ENCODE peak calls at places on chromosomes 16 and 17, in four cellular contexts. M, Y, X and G are unnamed samples.

GRCh38 chr17:3029213-3029913 is 34.0 kb downstream of the OR1D5 start:
- DNase-seq in M (no peak), Y (no peak), X (no peak), G (no peak)

GRCh38 chr16:20867585-20867984 is 32.6 kb downstream of the DCUN1D3 start:
- DNase-seq in Y (no peak), X (no peak), M (no peak), G (no peak)

GRCh38 chr17:60926466-60927183 is 249.0 kb downstream of the BCAS3 start:
- DNase-seq in X (no peak), Y (no peak), M (no peak), G (no peak)

GRCh38 chr17:81558941-81559806 is 7.0 kb upstream of the FAAP100 start:
- DNase-seq in X (no peak), Y (no peak), M (peak), G (no peak)

GRCh38 chr17:62017496-62017895 is 47.6 kb downstream of the MED13 start:
- DNase-seq in Y (no peak), X (no peak), M (no peak), G (no peak)

GRCh38 chr16:31273187-31273586 is 13.4 kb downstream of the ITGAM start:
- DNase-seq in Y (no peak), X (no peak), M (no peak), G (no peak)

GRCh38 chr17:28746611-28747045 is 2.8 kb downstream of the TRAF4 start:
- DNase-seq in Y (no peak), X (no peak), M (no peak), G (no peak)

GRCh38 chr16:28289106-28289505 is 3.2 kb upstream of the SBK1 start:
- DNase-seq in X (no peak), Y (no peak), M (no peak), G (no peak)

GRCh38 chr17:13157656-13158055 is 139.8 kb upstream of the ELAC2 start:
- DNase-seq in M (no peak), Y (no peak), X (no peak), G (no peak)
- TF ChIP-seq CHD4 in M (no peak), Y (no peak), X (no peak), G (no peak)

GRCh38 chr16:55001931-55002330 is 71.3 kb downstream of the IRX5 start:
- DNase-seq in Y (no peak), X (no peak), M (no peak), G (no peak)
- TF ChIP-seq CHD4 in Y (no peak), X (no peak), M (no peak), G (no peak)

DNA sequence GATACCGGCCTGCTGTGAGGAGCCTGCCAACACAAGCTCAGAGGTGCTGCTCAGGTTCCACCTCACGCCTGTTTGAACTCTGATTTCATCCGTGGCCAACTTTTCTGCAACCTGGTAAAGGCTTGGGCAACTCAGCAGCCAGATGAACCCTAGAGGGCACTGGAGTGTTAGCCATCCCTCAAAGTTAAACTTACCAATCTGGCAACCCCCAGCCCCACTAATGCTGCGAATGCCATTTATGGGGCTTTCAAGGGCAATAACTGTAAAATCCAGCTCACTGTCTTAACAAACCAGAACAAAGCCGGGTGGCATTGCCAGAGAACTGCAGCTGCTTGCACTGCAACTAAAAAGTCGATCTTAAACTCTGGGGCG is 105.5 kb downstream of the AXIN2 start:
- DNase-seq in X (no peak), Y (no peak), M (no peak), G (peak)
- TF ChIP-seq CHD4 in X (no peak), Y (no peak), M (no peak), G (no peak)

GRCh38 chr17:16013943-16014407 is 14.4 kb downstream of the TTC19 start:
- DNase-seq in Y (no peak), X (no peak), M (peak), G (peak)
- TF ChIP-seq CHD4 in Y (no peak), X (no peak), M (no peak), G (no peak)

GRCh38 chr17:48010193-48010592 is 27.4 kb downstream of the COPZ2 start:
- DNase-seq in X (no peak), M (no peak), Y (no peak), G (no peak)

GRCh38 chr17:48013876-48014602 is 23.6 kb downstream of the COPZ2 start:
- DNase-seq in X (no peak), M (no peak), Y (no peak), G (no peak)

GRCh38 chr17:48011405-48012150 is 26.0 kb downstream of the COPZ2 start:
- DNase-seq in X (peak), Y (no peak), M (peak), G (peak)

GRCh38 chr17:48014603-48015037 is 23.0 kb downstream of the COPZ2 start:
- DNase-seq in M (no peak), Y (no peak), X (peak), G (no peak)

GRCh38 chr17:48012151-48012520 is 25.5 kb downstream of the COPZ2 start:
- DNase-seq in Y (no peak), M (no peak), X (peak), G (no peak)
- TF ChIP-seq CHD4 in Y (no peak), M (no peak), X (no peak), G (no peak)

GRCh38 chr16:67551091-67551490 is 11.2 kb upstream of the CTCF start:
- DNase-seq in Y (no peak), X (no peak), M (no peak), G (no peak)

GRCh38 chr16:67551972-67552371 is 10.4 kb upstream of the CTCF start:
- DNase-seq in Y (no peak), M (no peak), X (no peak), G (no peak)

GRCh38 chr16:67552476-67552875 is 9.8 kb upstream of the CTCF start:
- DNase-seq in M (no peak), Y (no peak), X (no peak), G (no peak)

GRCh38 chr16:67558859-67559258 is 3.5 kb upstream of the CTCF start:
- DNase-seq in X (no peak), M (no peak), Y (no peak), G (no peak)

DNA sequence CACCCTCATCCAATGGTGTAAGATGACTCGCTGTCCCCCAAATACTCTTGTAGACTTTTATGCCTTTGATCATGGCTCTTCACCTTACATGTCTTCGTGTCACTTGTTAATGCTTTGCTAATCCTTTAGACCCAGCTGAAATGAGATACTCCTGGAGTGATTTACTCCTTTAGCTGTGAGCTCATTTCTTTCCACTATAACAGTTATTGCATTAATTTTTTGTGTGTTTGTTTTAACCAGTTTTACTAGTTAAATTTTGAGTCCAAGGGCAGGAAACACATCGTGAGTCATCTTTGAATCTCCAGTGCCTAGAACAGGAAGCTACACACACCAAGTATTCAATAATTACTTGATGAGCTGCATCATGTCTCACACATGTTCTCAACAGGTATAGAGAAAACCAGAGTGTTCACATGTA is 6.5 kb upstream of the CTCF start:
- DNase-seq in Y (no peak), X (no peak), M (no peak), G (no peak)
- TF ChIP-seq CHD4 in Y (no peak), X (no peak), M (no peak), G (no peak)

DNA sequence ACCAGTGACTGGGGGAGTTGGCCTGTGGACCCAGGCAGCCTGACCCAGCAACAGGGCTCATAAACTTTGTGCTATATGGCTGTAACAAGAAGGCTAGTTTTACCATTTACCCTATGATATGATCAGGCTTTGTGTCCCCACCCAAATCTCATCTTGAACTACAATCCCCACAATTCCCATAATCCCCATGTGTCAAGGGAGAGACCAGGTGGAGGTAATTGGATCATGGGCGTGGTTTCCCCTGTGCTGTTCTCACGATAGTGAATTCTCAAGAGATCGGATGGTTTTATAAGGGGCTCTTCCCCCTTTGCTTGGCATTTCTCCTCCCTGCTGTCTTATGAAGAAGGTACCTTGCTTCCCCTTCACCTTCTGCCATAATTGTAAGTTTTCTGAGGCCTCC is 111.2 kb upstream of the NLRP1 start:
- DNase-seq in X (no peak), Y (no peak), M (no peak), G (no peak)
- TF ChIP-seq CHD4 in X (no peak), Y (no peak), M (no peak), G (no peak)

DNA sequence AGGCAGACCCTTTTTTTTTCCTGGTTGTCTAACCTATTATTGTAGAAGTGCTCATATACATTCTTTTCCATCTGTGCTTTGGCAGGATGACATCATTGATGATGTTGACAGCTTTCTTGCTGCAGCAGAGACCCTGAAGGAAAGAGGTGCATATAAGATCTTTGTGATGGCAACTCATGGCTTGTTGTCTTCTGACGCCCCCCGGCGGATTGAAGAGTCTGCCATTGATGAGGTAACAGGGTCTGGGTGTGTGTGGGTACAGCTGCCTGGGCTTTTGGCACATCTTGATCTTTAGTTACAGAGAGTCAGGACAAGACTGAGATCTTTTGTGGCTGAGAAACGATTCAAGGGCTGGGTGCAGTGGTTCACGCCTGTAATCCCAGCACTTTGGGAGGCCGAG is 23.2 kb upstream of the SLC5A10 start:
- DNase-seq in Y (no peak), X (peak), M (no peak), G (no peak)
- TF ChIP-seq CHD4 in Y (no peak), X (no peak), M (no peak), G (no peak)

GRCh38 chr17:79945591-79946255 is 89.9 kb downstream of the TBC1D16 start:
- DNase-seq in X (no peak), M (no peak), Y (no peak), G (no peak)

GRCh38 chr17:79948406-79948917 is 87.2 kb downstream of the TBC1D16 start:
- DNase-seq in X (no peak), M (no peak), Y (no peak), G (no peak)

GRCh38 chr17:79944821-79945391 is 90.8 kb downstream of the TBC1D16 start:
- DNase-seq in X (no peak), M (no peak), Y (no peak), G (no peak)

GRCh38 chr17:79947351-79948031 is 88.2 kb downstream of the TBC1D16 start:
- DNase-seq in M (no peak), X (no peak), Y (no peak), G (no peak)

GRCh38 chr17:79946352-79947231 is 89.1 kb downstream of the TBC1D16 start:
- DNase-seq in X (no peak), M (no peak), Y (no peak), G (no peak)
- TF ChIP-seq CHD4 in X (no peak), M (no peak), Y (no peak), G (no peak)

GRCh38 chr16:24146523-24146922 is 109.6 kb upstream of the CACNG3 start:
- DNase-seq in X (no peak), M (no peak), Y (no peak), G (no peak)
- TF ChIP-seq CHD4 in X (no peak), M (no peak), Y (no peak), G (no peak)